ENCODE peak calls at places on chromosomes 3 and 15, in six cellular contexts. M is H1, I is SK-N-SH, P is endodermal cell, O is HepG2, B is spleen. F is an unnamed sample.
A peak's percentile ranks its signal among the peaks of the same experiment; 100 is the strongest.

GRCh38 chr15:72998226-72998625 is 54.0 kb upstream of the NEO1 start:
- DNase-seq in M (no peak), I (no peak), P (no peak), O (no peak), B (no peak), F (no peak)

GRCh38 chr3:183581496-183582155 is 26.1 kb upstream of the KLHL6 start:
- DNase-seq in M (no peak), I (no peak), P (no peak), O (no peak), B (no peak), F (no peak)

GRCh38 chr3:111352585-111352984 is 189.4 kb upstream of the CD96 start:
- DNase-seq in M (no peak), I (no peak), P (no peak), O (no peak), B (no peak), F (no peak)

GRCh38 chr3:132225664-132226063 is 91.5 kb upstream of the ACP3 start:
- DNase-seq in M (no peak), I (no peak), P (no peak), O (no peak), B (no peak), F (no peak)

GRCh38 chr3:85210540-85210939 is 251.8 kb downstream of the CADM2 start:
- DNase-seq in M (no peak), I (no peak), P (no peak), O (no peak), B (no peak), F (no peak)

GRCh38 chr3:171320721-171321120 is 139.5 kb downstream of the TNIK start:
- DNase-seq in M (no peak), I (no peak), P (no peak), O (no peak), B (no peak), F (no peak)

GRCh38 chr3:8501388-8502131 is at the start of gene LMCD1:
- DNase-seq in M (peak; percentile 90), I (peak; percentile 94), P (peak; percentile 99), O (peak; percentile 93), B (peak; percentile 94), F (peak; percentile 87)

GRCh38 chr3:111749171-111750170 is 109.6 kb upstream of the PHLDB2 start:
- DNase-seq in M (no peak), I (no peak), P (no peak), O (no peak), B (no peak), F (no peak)

GRCh38 chr3:10982782-10983181 is 9.8 kb upstream of the SLC6A1 start:
- DNase-seq in M (no peak), I (no peak), P (no peak), O (no peak), B (no peak), F (no peak)

DNA sequence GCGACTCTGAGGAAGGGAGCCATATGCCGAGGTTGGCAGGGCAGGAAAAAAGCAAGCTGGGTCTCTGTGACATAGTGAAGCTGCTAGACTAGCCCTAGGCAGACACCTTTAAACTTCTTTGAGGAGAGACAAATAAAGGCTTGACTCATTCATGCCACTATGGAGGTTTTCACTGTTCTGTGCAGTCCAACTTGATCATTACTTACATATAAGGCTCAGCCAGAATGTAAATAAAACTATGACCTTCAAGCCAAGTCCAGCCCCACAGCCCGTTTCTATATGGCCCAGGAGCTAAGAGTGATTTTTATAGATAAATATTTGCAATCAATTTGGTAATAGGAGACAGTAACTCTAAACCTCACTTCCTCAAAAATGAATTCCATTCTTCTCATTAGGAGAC is 30.7 kb upstream of the PRICKLE2 start:
- DNase-seq in M (no peak), I (no peak), P (no peak), O (peak; percentile 18), B (no peak), F (no peak)
- H3K4me1 ChIP-seq in M (no peaks in the 10 kb centered on the region), I (no peaks in the 10 kb centered on the region), P (no peaks in the 10 kb centered on the region), O (peaks cover 31% of the 10 kb centered on the region), B (no peaks in the 10 kb centered on the region), F (no peaks in the 10 kb centered on the region)

DNA sequence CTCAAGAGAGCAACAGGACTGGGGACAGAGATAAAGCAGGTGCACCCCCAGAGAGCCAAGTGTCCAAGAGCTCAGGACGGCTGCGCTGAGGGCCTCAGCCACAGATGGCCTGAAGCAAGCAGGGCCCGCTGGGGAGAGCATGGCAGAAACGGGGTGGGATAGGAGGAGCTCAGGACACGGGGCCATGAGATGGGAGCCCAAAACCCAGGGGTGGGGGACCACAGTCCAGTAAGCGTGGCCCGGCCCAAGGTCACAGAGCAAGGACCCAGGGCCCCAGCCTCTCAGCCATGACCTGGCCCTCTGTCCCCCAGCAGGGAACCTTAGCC is 9.5 kb downstream of the DUSP7 start:
- DNase-seq in M (no peak), I (no peak), P (no peak), O (no peak), B (no peak), F (no peak)
- H3K4me3 ChIP-seq in M (no peak overlapping the region), I (no peak overlapping the region), P (no peak overlapping the region), O (peak overlapping the region; percentile 22), B (no peak overlapping the region), F (no peak overlapping the region)

GRCh38 chr3:186754006-186754405 is 29.4 kb upstream of the EIF4A2 start:
- DNase-seq in M (no peak), I (no peak), P (no peak), O (no peak), B (no peak), F (no peak)
- H3K27ac ChIP-seq in M (no peak overlapping the region), I (no peak overlapping the region), P (no peak overlapping the region), O (no peak overlapping the region), B (no peak overlapping the region), F (no peak overlapping the region)

GRCh38 chr15:60397772-60398445 is at the start of gene ANXA2:
- DNase-seq in M (no peak), I (peak; percentile 85), P (peak; percentile 91), O (no peak), B (peak; percentile 94), F (peak; percentile 71)

GRCh38 chr15:60395276-60396011 is 2.3 kb downstream of the ANXA2 start:
- DNase-seq in M (no peak), I (no peak), P (no peak), O (no peak), B (no peak), F (no peak)

GRCh38 chr15:60396560-60396963 is 1.2 kb downstream of the ANXA2 start:
- DNase-seq in M (no peak), I (no peak), P (no peak), O (no peak), B (no peak), F (no peak)

GRCh38 chr15:60396964-60397771 is 618 bp downstream of the ANXA2 start:
- DNase-seq in M (no peak), I (peak; percentile 70), P (peak; percentile 83), O (no peak), B (peak; percentile 85), F (peak; percentile 53)

GRCh38 chr15:60396100-60396499 is 1.7 kb downstream of the ANXA2 start:
- DNase-seq in M (no peak), I (no peak), P (no peak), O (no peak), B (no peak), F (no peak)
- H3K4me1 ChIP-seq in M (peaks cover 20% of the 10 kb centered on the region), I (peaks cover 11% of the 10 kb centered on the region), P (peaks cover 30% of the 10 kb centered on the region), O (peaks cover 91% of the 10 kb centered on the region), B (peaks cover 70% of the 10 kb centered on the region), F (peaks cover 51% of the 10 kb centered on the region)